ENCODE peak calls at places on chromosomes 6 and 20, in five cellular contexts. I is H9, P is prostate gland, S is iPS-NIHi11, Z is endothelial cell of umbilical vein. Y is an unnamed sample.

GRCh38 chr6:72348926-72349325 is 272.9 kb upstream of the KCNQ5 start:
- DNase-seq in I (no peak), P (no peak), S (no peak), Z (no peak), Y (no peak)

GRCh38 chr20:325889-326644 is 715 bp downstream of the SOX12 start:
- DNase-seq in I (peak), P (peak), S (peak), Z (peak), Y (no peak)

GRCh38 chr20:43843096-43843964 is 71.3 kb upstream of the TOX2 start:
- DNase-seq in I (no peak), P (no peak), S (no peak), Z (peak), Y (peak)

GRCh38 chr20:62924567-62925419 is 1.5 kb downstream of the DIDO1 start:
- DNase-seq in I (no peak), P (peak), S (no peak), Z (peak), Y (no peak)

GRCh38 chr6:158911746-158912158 is 88.2 kb downstream of the RSPH3 start:
- DNase-seq in I (no peak), P (no peak), S (no peak), Z (no peak), Y (no peak)

GRCh38 chr6:157898169-157898568 is 75.1 kb downstream of the SNX9 start:
- DNase-seq in I (no peak), P (no peak), S (no peak), Z (peak), Y (no peak)

GRCh38 chr20:55774628-55775027 is 230.7 kb downstream of the CBLN4 start:
- DNase-seq in I (no peak), P (no peak), S (no peak), Z (no peak), Y (no peak)

GRCh38 chr6:107179004-107179403 is 63.7 kb upstream of the BEND3 start:
- DNase-seq in I (no peak), P (peak), S (no peak), Z (peak), Y (peak)

GRCh38 chr20:44776977-44777376 is 31.3 kb downstream of the KCNK15 start:
- DNase-seq in I (no peak), P (no peak), S (peak), Z (peak), Y (peak)

GRCh38 chr6:21508753-21509152 is 84.8 kb upstream of the SOX4 start:
- DNase-seq in I (no peak), P (no peak), S (no peak), Z (no peak), Y (no peak)